ENCODE peak calls at places on chromosomes 3 and 15, in five cellular contexts. T, W, C, K and H are unnamed samples.

GRCh38 chr3:133769536-133769935 is 23.3 kb downstream of the TF start:
- DNase-seq in T (no peak), W (no peak), C (no peak), K (no peak), H (no peak)

GRCh38 chr15:91032919-91033803 is 10.8 kb upstream of the VPS33B start:
- DNase-seq in T (no peak), W (peak), C (peak), K (no peak), H (peak)

GRCh38 chr3:129618901-129619671 is 12.6 kb upstream of the PLXND1 start:
- DNase-seq in T (no peak), W (no peak), C (no peak), K (no peak), H (no peak)

GRCh38 chr15:67100808-67101581 is 35.6 kb downstream of the SMAD3 start:
- DNase-seq in T (no peak), W (no peak), C (peak), K (no peak), H (no peak)

GRCh38 chr15:52370010-52370409 is 74.4 kb upstream of the MYO5C start:
- DNase-seq in T (no peak), W (no peak), C (no peak), K (no peak), H (no peak)

GRCh38 chr15:52162876-52163275 is 28.3 kb downstream of the GNB5 start:
- DNase-seq in T (no peak), W (no peak), C (no peak), K (no peak), H (no peak)

GRCh38 chr3:138450704-138451424 is 16.4 kb downstream of the ESYT3 start:
- DNase-seq in T (no peak), W (no peak), C (no peak), K (no peak), H (no peak)

GRCh38 chr15:48202068-48202467 is 4.0 kb upstream of the SLC12A1 start:
- DNase-seq in T (no peak), W (no peak), C (no peak), K (no peak), H (no peak)

GRCh38 chr3:177553586-177553985 is 356.3 kb upstream of the TBL1XR1 start:
- DNase-seq in T (no peak), W (no peak), C (no peak), K (no peak), H (no peak)

GRCh38 chr15:86231864-86232801 is 152.5 kb downstream of the AGBL1 start:
- DNase-seq in T (no peak), W (no peak), C (peak), K (no peak), H (no peak)

GRCh38 chr3:34285465-34286188 is 487.2 kb downstream of the PDCD6IP start:
- DNase-seq in T (no peak), W (no peak), C (no peak), K (no peak), H (no peak)

GRCh38 chr3:104873331-104873730 is 493.4 kb upstream of the ALCAM start:
- DNase-seq in T (no peak), W (no peak), C (no peak), K (no peak), H (no peak)

GRCh38 chr3:119310052-119310451 is 15.9 kb downstream of the ARHGAP31 start:
- DNase-seq in T (no peak), W (no peak), C (no peak), K (peak), H (no peak)

GRCh38 chr3:127144631-127145030 is 48.3 kb upstream of the PRR23E start:
- DNase-seq in T (no peak), W (no peak), C (no peak), K (no peak), H (no peak)

GRCh38 chr3:73498764-73499622 is 125.7 kb downstream of the PDZRN3 start:
- DNase-seq in T (no peak), W (no peak), C (peak), K (no peak), H (no peak)

GRCh38 chr3:108736821-108737220 is 20.4 kb downstream of the RETNLB start:
- DNase-seq in T (no peak), W (no peak), C (no peak), K (no peak), H (no peak)

GRCh38 chr3:14836049-14836468 is 17.3 kb downstream of the FGD5 start:
- DNase-seq in T (no peak), W (no peak), C (no peak), K (no peak), H (no peak)

GRCh38 chr3:185915642-185916041 is 22.2 kb downstream of the TRA2B start:
- DNase-seq in T (no peak), W (no peak), C (no peak), K (no peak), H (no peak)

GRCh38 chr3:30286007-30286669 is 320.3 kb upstream of the TGFBR2 start:
- DNase-seq in T (no peak), W (no peak), C (peak), K (peak), H (no peak)

GRCh38 chr15:99155961-99156443 is 51.1 kb downstream of the SYNM start:
- DNase-seq in T (no peak), W (no peak), C (no peak), K (no peak), H (no peak)

GRCh38 chr3:63278171-63278999 is at the start of gene SYNPR:
- DNase-seq in T (peak), W (no peak), C (no peak), K (no peak), H (peak)

GRCh38 chr3:112482675-112483074 is 16.6 kb downstream of the BTLA start:
- DNase-seq in T (no peak), W (no peak), C (no peak), K (no peak), H (no peak)

GRCh38 chr3:45547202-45547701 is 47.3 kb upstream of the LIMD1 start:
- DNase-seq in T (no peak), W (no peak), C (no peak), K (no peak), H (no peak)

GRCh38 chr15:51193526-51193925 is 98.8 kb upstream of the TNFAIP8L3 start:
- DNase-seq in T (no peak), W (no peak), C (no peak), K (no peak), H (no peak)

GRCh38 chr15:81311834-81312459 is 12.0 kb downstream of the STARD5 start:
- DNase-seq in T (no peak), W (no peak), C (no peak), K (no peak), H (no peak)

GRCh38 chr15:89041507-89041906 is 46.7 kb upstream of the ABHD2 start:
- DNase-seq in T (no peak), W (no peak), C (no peak), K (no peak), H (no peak)

GRCh38 chr3:48511551-48511950 is 7.6 kb upstream of the SHISA5 start:
- DNase-seq in T (no peak), W (no peak), C (no peak), K (no peak), H (no peak)